ENCODE peak calls at places on chromosome 21, in six cellular contexts. Q, I, S, L, Z and O are unnamed samples. For H3K4me1, the result is how much of the 10 kb centered on the place peaks cover.

GRCh38 chr21:46182548-46183336 is 1.5 kb downstream of the SPATC1L start:
- DNase-seq in L (no peak), I (no peak), S (peak), Q (no peak), Z (no peak), O (no peak)

GRCh38 chr21:42171091-42172053 is 47.6 kb upstream of the ABCG1 start:
- DNase-seq in S (no peak), L (peak), Z (no peak), Q (peak), I (peak), O (peak)

GRCh38 chr21:41368361-41369104 is 6.7 kb downstream of the MX2 start:
- DNase-seq in Z (no peak), L (no peak), S (no peak), I (no peak), Q (no peak), O (peak)

GRCh38 chr21:42653492-42654061 is at the start of gene PDE9A:
- DNase-seq in I (no peak), Z (peak), S (peak), L (peak), Q (no peak), O (peak)

GRCh38 chr21:17613242-17613676 is 558 bp upstream of the BTG3 start:
- DNase-seq in S (peak), L (peak), Z (peak), I (no peak), Q (peak), O (no peak)

GRCh38 chr21:40680311-40680710 is 166.6 kb downstream of the DSCAM start:
- DNase-seq in S (no peak), I (no peak), Z (no peak), L (no peak), Q (no peak), O (no peak)

GRCh38 chr21:17679002-17679600 is 66.4 kb upstream of the BTG3 start:
- DNase-seq in S (no peak), L (no peak), I (no peak), Z (peak), Q (no peak), O (no peak)

GRCh38 chr21:41926068-41926806 is 27.6 kb downstream of the C2CD2 start:
- DNase-seq in Z (peak), S (no peak), Q (peak), L (no peak), I (no peak), O (no peak)

GRCh38 chr21:35831791-35832190 is 228.5 kb downstream of the SETD4 start:
- DNase-seq in S (no peak), I (no peak), Q (no peak), Z (no peak), L (no peak), O (no peak)

GRCh38 chr21:31893841-31894240 is 21.0 kb downstream of the HUNK start:
- DNase-seq in S (no peak), Z (no peak), Q (no peak), L (no peak), I (no peak), O (no peak)

GRCh38 chr21:46099476-46099875 is 1.6 kb downstream of the COL6A2 start:
- DNase-seq in I (peak), S (peak), Q (peak), L (peak), Z (no peak), O (peak)

GRCh38 chr21:16794944-16795343 is 717.9 kb upstream of the CXADR start:
- DNase-seq in I (no peak), Q (no peak), Z (peak), S (peak), L (no peak), O (no peak)

GRCh38 chr21:38140192-38140905 is 116.4 kb upstream of the KCNJ15 start:
- DNase-seq in S (peak), I (peak), Z (peak), Q (peak), L (no peak), O (peak)

GRCh38 chr21:31557956-31558838 is 101.3 kb upstream of the SOD1 start:
- DNase-seq in L (peak), I (no peak), Q (no peak), Z (no peak), S (no peak), O (no peak)

GRCh38 chr21:42137191-42137913 is 66.2 kb downstream of the UMODL1 start:
- DNase-seq in I (no peak), L (no peak), Q (no peak), S (no peak), Z (no peak), O (no peak)

GRCh38 chr21:27268290-27268689 is 301.4 kb upstream of the ADAMTS5 start:
- DNase-seq in L (no peak), S (no peak), Z (no peak), I (no peak), Q (no peak), O (no peak)

GRCh38 chr21:17925900-17926299 is 106.7 kb upstream of the C21orf91 start:
- DNase-seq in L (no peak), I (peak), S (no peak), Z (no peak), Q (no peak), O (no peak)

GRCh38 chr21:45088729-45089128 is 14.3 kb downstream of the ADARB1 start:
- DNase-seq in Z (no peak), Q (no peak), I (no peak), L (no peak), S (no peak), O (no peak)
- H3K4me1 ChIP-seq in Z (under half), Q (under half), I (half or more), L (under half), S (under half), O (under half)

GRCh38 chr21:28826569-28826968 is 166.1 kb downstream of the LTN1 start:
- DNase-seq in I (no peak), S (no peak), Q (no peak), Z (no peak), L (no peak), O (no peak)
- H3K4me1 ChIP-seq in I (under half), S (under half), Q (under half), Z (under half), L (under half), O (under half)

DNA sequence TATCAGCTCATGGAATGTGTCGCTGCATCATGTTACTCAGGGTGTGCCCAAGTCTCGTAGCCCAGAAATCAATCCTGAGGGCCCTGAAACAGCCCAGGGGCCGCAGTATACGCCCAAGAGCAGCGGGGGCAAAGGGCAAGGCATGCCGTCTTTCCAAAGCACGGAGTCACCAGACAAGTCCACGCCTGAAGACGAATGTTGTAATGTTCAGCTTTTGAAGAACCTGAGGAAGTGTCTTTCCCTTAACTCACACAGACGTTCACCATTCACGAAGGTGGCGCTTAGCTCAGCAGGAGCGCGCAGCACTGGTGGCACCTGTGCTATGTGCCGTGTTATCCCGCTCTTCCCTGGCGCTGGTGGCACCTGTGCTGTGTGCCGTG is 18.8 kb upstream of the PWP2 start:
- DNase-seq in Z (no peak), S (no peak), Q (peak), I (no peak), L (peak), O (no peak)
- H3K4me1 ChIP-seq in Z (under half), S (under half), Q (under half), I (half or more), L (half or more), O (half or more)

DNA sequence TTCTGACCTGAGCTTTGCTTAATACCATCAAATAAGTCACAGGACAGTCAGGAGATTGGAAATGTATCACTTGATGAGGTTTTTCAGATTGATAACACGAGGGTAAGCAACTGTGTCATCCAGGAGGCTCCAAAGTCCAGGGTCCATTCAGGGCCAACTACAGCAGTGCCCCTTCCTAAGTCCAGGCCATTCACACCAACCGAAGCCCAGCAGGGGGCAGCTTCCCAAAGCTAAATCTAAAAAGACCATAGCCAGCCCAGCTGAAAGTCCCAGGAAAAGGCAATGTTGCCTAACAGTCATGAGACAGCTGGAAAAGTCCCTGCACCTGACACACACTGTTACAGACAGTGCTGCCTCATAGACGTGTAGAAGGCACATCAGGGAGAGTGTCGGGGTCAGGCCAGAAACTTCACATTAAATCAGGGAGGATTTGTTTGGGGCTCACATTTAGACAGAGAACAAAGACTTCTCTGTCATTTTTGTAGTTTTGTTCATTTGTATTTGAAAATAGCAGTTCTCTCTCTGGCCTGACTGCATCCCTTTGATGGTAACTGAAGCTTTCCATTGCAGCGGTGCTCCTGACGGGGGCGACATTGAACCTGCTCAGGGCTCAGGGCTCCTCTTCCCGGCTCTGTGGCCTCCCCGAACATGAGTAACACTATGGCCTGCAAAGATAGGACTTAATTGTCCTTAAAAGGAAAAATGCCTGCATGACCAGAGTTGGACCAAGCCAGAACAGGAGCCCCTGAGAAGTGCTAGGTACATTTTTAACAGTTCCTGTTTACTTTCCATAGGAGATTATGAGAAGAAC is 200.4 kb downstream of the NRIP1 start:
- DNase-seq in Q (peak), I (peak), L (peak), Z (peak), S (peak), O (peak)
- H3K4me1 ChIP-seq in Q (under half), I (under half), L (under half), Z (under half), S (under half), O (under half)

DNA sequence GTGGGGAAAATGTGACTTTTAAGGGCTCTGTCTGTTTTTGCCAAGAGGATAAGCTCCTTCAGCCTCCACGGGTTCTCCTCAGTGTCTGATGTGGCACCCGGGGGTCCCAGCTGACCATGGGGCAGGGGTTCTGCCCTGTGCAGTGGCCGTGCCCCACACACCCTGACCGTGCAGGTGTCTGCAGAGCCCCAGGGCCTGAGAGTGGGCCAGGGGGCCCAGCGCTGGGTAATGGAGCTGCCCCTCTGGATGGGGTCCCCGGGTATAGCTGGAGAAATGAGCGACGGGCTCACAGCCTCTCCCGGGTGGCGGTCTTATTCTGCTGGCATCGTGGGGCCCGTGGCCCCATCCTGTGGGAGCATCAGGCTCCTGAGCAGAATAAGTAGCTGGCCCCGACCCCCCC is 2.9 kb upstream of the PFKL start:
- DNase-seq in Q (no peak), S (no peak), Z (no peak), L (no peak), I (no peak), O (no peak)
- H3K4me1 ChIP-seq in Q (under half), S (under half), Z (under half), L (under half), I (half or more), O (under half)

DNA sequence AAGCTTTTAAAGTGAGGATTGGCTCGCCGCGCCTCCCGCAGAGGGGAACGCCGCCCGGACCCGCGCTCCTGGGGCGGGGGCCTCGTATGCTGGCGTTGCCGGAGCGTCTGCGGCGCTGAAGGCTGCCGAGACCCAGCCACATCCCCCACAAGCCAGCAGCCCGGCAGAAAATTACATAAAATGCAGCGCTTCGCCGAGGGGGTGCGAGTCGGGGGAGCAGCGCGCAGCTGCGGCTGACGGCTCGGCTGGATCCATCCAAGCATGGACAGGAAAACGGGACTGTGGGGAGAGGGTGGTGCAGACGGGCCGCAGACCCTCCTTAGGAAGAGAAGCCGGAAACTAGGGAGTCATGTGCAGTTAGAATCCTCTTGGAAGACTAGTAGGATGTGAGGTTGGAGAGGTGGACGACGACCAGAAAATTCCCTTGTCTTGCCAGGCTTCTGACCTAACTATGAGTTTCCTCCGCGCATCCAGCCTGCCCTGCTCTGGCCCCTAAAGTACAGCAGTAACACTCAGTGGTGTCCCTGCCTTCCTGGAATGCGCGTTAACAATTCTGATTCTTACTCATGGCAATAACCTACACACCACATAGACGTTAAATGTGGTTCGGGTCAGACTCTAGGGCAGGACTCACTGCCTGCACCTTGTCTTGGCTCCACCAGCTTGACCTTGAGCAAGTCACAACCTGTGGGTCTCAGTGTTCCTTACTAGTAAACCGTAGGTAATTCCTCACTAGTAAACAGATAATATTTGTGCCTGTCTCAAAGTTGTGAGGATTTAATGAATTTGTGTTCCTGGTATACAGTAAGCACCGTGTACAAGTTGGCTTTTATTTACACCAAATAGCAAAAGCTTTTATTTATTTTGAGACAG is 959 bp upstream of the BRWD1 start:
- DNase-seq in I (peak), Z (peak), Q (peak), L (peak), S (peak), O (peak)
- H3K4me1 ChIP-seq in I (under half), Z (under half), Q (under half), L (under half), S (under half), O (under half)

DNA sequence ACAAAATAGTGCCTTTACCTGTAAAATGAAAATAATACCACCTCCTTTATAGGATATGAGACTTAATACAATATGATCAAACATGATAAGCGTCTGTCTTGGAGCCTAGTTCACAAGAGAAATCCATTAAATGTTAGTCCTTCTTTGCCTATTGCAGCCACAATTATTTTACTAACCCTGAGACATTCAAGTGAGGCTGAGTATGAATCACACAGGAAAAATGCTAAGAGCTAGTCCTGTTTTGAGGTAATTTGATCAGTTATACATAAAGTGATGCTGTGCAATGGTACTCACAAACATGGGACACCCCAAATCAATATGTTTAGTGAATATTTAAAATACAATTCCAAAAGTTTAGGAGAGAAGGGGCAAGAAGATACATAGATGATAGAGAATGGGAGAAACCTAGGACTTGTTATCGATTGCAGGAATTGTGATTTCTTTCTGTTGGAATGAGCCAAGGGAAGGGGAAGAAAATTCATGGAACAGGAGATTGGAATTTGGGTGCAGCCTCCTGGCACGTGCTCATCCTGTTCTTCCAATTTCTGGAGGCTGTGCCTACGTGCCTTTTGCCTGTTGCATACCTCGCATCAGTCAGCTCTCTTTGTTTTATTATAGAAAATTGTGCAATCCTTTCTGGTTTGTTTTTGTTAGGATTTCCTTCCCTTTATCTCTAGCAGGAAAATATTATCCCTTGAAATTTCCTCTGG is 39.9 kb upstream of the BACH1 start:
- DNase-seq in I (no peak), Z (no peak), L (no peak), S (no peak), Q (no peak), O (no peak)
- H3K4me1 ChIP-seq in I (under half), Z (under half), L (under half), S (under half), Q (under half), O (under half)

DNA sequence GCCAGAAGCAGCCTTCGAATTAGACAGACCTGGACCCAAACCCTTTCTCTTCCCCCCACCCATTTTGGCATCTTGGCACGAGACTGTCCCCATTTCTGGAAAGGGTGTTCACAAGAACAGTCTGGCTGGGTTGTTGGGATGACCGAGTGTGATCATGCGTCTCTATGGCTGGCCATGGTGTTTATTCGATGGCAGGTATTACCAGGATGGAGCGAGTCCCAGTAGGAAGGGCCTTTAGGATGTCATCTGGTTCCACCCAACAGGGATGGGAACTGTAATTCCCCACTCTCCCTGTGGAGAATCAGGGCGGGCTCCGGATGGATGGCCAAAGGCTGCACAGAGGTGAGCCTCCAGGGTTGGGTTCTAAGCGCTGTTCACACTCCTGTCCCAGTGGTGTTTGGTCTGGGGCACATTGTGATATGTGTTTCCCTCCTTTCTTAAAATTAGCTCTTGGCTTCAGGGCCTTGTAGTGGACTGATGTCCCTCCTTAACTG is 33.4 kb upstream of the ATP5PO start:
- DNase-seq in Q (no peak), S (peak), I (no peak), Z (no peak), L (no peak), O (no peak)
- H3K4me1 ChIP-seq in Q (under half), S (under half), I (under half), Z (under half), L (under half), O (under half)

GRCh38 chr21:29299046-29299905 is 554 bp downstream of the BACH1 start:
- DNase-seq in Q (peak), S (peak), Z (peak), L (peak), I (peak), O (peak)
- H3K4me1 ChIP-seq in Q (under half), S (half or more), Z (under half), L (half or more), I (half or more), O (under half)

DNA sequence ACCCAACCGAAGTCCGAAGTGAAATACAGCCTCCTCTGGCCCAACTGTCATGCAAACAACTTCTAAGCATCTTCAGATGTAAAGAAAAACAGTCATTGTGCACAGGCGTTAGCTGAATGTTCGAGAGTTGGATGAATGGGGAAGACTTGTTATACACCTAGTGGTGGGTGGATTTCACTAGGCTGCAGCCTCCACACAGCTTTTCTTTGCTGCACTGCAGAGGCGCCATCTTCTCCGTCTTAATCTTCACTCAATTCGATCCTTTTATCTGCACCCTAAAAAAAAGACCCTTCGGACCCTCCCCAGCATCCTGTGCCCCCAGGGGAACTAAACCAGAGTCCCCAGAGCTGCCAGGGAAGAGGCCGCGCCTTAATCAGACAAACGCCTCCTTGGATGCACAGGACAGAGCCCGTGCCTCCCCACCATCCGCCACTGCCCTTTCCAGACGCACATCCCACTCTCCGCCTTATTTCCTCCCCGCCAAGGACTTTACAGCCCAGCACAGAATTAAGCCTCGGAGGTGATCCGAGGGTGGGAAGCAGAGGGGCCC is 1.4 kb downstream of the APP start:
- DNase-seq in S (peak), Q (peak), L (peak), Z (peak), I (peak), O (peak)
- H3K4me1 ChIP-seq in S (half or more), Q (under half), L (half or more), Z (half or more), I (half or more), O (under half)